ENCODE peak calls at places on chromosomes 2 and 18, in four cellular contexts. C is GM23338, M is body of pancreas, O is IMR-90. N is an unnamed sample.

GRCh38 chr2:241943209-241943850 is 73.8 kb downstream of the RTP5 start:
- DNase-seq in O (no peak), C (no peak), M (peak), N (no peak)

GRCh38 chr2:102072741-102073140 is 69.8 kb upstream of the IL1R1 start:
- DNase-seq in C (no peak), M (no peak), O (peak), N (peak)

GRCh38 chr2:119638246-119638645 is 40.8 kb upstream of the TMEM177 start:
- DNase-seq in M (no peak), O (no peak), C (no peak), N (no peak)

GRCh38 chr2:102262218-102263129 is 48.9 kb upstream of the IL1RL1 start:
- DNase-seq in O (peak), C (no peak), M (no peak), N (no peak)

GRCh38 chr2:41853427-41854191 is 194.2 kb upstream of the PKDCC start:
- DNase-seq in M (peak), O (peak), C (peak), N (peak)

GRCh38 chr18:9283789-9284188 is 50.8 kb upstream of the TWSG1 start:
- DNase-seq in M (no peak), O (peak), C (no peak), N (no peak)

GRCh38 chr18:7366597-7366996 is 135.7 kb downstream of the LRRC30 start:
- DNase-seq in M (no peak), O (no peak), C (no peak), N (no peak)

GRCh38 chr2:70381821-70382220 is 80.0 kb upstream of the FAM136A start:
- DNase-seq in M (peak), O (peak), C (no peak), N (no peak)

GRCh38 chr2:234308814-234309195 is 188.1 kb downstream of the ARL4C start:
- DNase-seq in C (no peak), M (no peak), O (peak), N (peak)

GRCh38 chr18:72895548-72895947 is 27.8 kb upstream of the NETO1 start:
- DNase-seq in M (no peak), O (no peak), C (no peak), N (peak)

DNA sequence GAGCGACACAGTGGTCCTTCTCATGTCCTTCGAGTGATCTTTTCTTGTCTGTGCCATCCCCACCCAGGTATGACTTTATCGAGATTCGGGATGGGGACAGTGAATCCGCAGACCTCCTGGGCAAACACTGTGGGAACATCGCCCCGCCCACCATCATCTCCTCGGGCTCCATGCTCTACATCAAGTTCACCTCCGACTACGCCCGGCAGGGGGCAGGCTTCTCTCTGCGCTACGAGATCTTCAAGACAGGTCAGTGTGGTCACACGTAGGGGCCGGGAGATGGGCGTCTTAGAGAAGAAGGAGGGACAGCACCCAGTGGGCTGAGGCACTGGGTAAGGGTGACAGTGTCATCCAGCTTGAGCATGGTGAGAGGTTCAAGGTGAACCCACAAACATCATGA is 33.8 kb downstream of the NRP2 start:
- DNase-seq in C (peak), M (no peak), O (no peak), N (no peak)
- TF ChIP-seq CTCF in C (peak), M (no peak), O (peak), N (peak)

GRCh38 chr2:150850641-150851040 is 363.2 kb upstream of the RND3 start:
- DNase-seq in O (no peak), C (no peak), M (no peak), N (no peak)
- TF ChIP-seq CTCF in O (no peak), C (no peak), M (no peak), N (no peak)

GRCh38 chr18:57137847-57138246 is 9.0 kb upstream of the BOD1L2 start:
- DNase-seq in M (no peak), O (no peak), C (no peak), N (no peak)

GRCh38 chr18:57134564-57135211 is 12.2 kb upstream of the BOD1L2 start:
- DNase-seq in C (peak), O (peak), M (no peak), N (no peak)

GRCh38 chr18:57141208-57142129 is 5.4 kb upstream of the BOD1L2 start:
- DNase-seq in O (no peak), C (no peak), M (peak), N (no peak)

GRCh38 chr18:57131782-57132181 is 15.1 kb upstream of the BOD1L2 start:
- DNase-seq in C (no peak), M (no peak), O (no peak), N (no peak)

DNA sequence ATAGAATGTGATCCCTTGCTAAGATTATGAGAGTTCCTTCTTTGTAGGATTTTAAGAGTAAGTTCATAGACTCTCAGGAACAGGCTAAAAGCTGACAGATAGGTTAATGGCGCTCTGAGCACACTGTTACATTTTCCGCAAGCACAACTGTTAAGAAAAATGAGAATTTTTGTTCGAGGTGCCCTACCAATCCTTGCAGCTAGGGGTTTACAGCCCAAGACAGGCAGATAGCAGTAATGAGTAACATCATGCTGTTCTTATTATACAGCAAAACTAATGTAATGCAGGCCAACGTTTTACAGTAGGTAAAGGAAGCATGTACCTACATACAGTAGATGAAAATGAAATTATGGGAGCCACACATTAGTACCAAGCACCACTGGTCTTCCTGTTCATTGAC is 11.2 kb upstream of the BOD1L2 start:
- DNase-seq in M (no peak), O (no peak), C (peak), N (no peak)
- TF ChIP-seq CTCF in M (no peak), O (no peak), C (peak), N (peak)

GRCh38 chr2:95392730-95393455 is 9.6 kb upstream of the FAHD2A start:
- DNase-seq in M (no peak), O (no peak), C (peak), N (no peak)
- TF ChIP-seq CTCF in M (no peak), O (no peak), C (peak), N (peak)

GRCh38 chr2:199463708-199464613 is 6.2 kb upstream of the SATB2 start:
- DNase-seq in C (peak), O (no peak), M (no peak), N (no peak)
- TF ChIP-seq CTCF in C (no peak), O (no peak), M (no peak), N (no peak)

GRCh38 chr2:44715671-44716077 is 225.8 kb upstream of the SIX3 start:
- DNase-seq in M (no peak), C (peak), O (peak), N (peak)
- TF ChIP-seq CTCF in M (peak), C (peak), O (peak), N (peak)

DNA sequence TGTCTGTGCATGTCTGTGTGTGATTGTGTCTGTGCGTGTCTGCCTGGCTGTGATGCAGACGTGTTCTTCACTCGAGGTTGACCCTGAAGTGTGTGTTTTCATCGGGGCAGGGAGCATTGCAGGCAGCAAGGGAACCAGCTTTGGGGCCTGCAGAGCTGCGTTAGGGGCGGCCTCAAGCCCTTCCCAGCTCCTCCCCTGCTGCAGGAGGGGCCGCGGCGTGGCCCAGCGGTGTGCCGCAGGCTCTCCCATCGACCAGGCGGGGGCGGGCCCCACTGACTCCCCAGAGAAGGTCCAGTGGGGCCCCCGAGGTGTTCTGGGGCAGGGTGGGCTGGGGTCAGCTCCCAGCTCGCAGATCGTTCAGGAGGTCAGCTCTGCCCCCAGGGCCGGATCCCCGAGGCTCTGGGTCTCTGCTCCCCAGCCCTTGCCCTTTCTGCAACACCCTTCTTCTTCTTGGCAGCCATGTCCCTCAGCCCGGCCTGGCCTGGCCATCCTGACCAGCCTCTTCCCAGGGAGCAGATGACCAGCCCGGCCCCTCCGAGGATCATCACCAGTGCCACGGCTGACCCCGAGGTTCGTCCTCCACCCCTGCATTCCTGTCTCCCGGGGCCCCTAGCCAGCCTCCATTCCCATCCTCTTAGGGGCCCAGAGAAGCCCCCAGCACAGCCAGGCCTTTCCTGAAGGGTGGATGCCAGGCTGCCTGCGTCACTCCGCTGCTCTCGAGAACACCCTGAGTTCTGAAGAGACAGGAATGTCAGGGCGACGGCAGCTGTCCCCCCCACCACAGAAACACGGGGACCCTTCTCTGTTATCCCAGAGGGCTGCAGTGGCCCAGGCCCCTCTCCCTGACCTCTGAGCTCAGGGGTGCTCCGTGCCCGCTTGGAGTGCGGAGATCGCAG is 11.1 kb upstream of the KLHL30 start:
- DNase-seq in M (no peak), C (no peak), O (peak), N (peak)
- TF ChIP-seq CTCF in M (no peak), C (peak), O (no peak), N (no peak)

GRCh38 chr2:168697668-168698121 is 104.7 kb upstream of the NOSTRIN start:
- DNase-seq in O (peak), C (no peak), M (no peak), N (peak)
- TF ChIP-seq CTCF in O (no peak), C (peak), M (no peak), N (no peak)

N was measured in astrocyte of the spinal cord.